ENCODE peak calls at places on chromosomes 12 and 14, in eight cellular contexts. B, P, I, J, H, U, Y and T are unnamed samples.

GRCh38 chr12:12704593-12705230 is 8.7 kb upstream of the GPR19 start:
- DNase-seq in J (no peak), I (peak; percentile 97), H (peak; percentile 94), U (peak; percentile 37), B (no peak), P (no peak), Y (peak; percentile 64), T (no peak)

GRCh38 chr12:113837059-113837458 is 129.1 kb downstream of the RBM19 start:
- DNase-seq in Y (no peak), J (no peak), P (no peak), B (no peak), H (no peak), I (peak; percentile 42), U (no peak), T (no peak)

GRCh38 chr12:122533841-122534240 is 6.8 kb downstream of the KNTC1 start:
- DNase-seq in U (no peak), P (no peak), B (no peak), Y (no peak), J (no peak), H (no peak), I (peak; percentile 47), T (no peak)

GRCh38 chr12:91250273-91250672 is 67.7 kb upstream of the DCN start:
- DNase-seq in U (no peak), Y (no peak), I (peak; percentile 39), B (no peak), H (no peak), P (no peak), J (no peak), T (no peak)

GRCh38 chr14:102071283-102071998 is 15.4 kb downstream of the HSP90AA1 start:
- DNase-seq in P (no peak), J (no peak), H (no peak), B (peak; percentile 2), Y (no peak), I (peak; percentile 57), U (no peak), T (no peak)

GRCh38 chr12:117384735-117385134 is 23.3 kb upstream of the NOS1 start:
- DNase-seq in P (no peak), B (no peak), H (no peak), I (no peak), Y (no peak), U (no peak), J (no peak), T (no peak)

GRCh38 chr12:99918003-99918402 is 66.7 kb downstream of the ANKS1B start:
- DNase-seq in B (no peak), H (no peak), U (peak; percentile 32), P (no peak), Y (no peak), J (no peak), I (peak; percentile 2), T (no peak)

GRCh38 chr14:83924259-83924658 is 1605.7 kb upstream of the FLRT2 start:
- DNase-seq in J (no peak), P (no peak), Y (no peak), H (no peak), U (peak; percentile 14), I (no peak), B (no peak), T (no peak)

GRCh38 chr12:12835378-12836145 is 22.4 kb downstream of the DDX47 start:
- DNase-seq in H (no peak), Y (no peak), I (peak; percentile 46), B (no peak), J (no peak), U (no peak), P (no peak), T (peak; percentile 44)

GRCh38 chr14:81447018-81447770 is 47.1 kb upstream of the STON2 start:
- DNase-seq in J (no peak), B (no peak), P (no peak), H (no peak), I (no peak), U (no peak), Y (no peak), T (no peak)

GRCh38 chr12:131487379-131488129 is 223.3 kb upstream of the SFSWAP start:
- DNase-seq in I (peak; percentile 47), H (no peak), B (no peak), U (no peak), J (no peak), P (no peak), Y (no peak), T (no peak)

GRCh38 chr12:3311027-3311402 is 180.0 kb upstream of the PRMT8 start:
- DNase-seq in J (peak; percentile 86), Y (no peak), B (no peak), I (peak; percentile 55), P (no peak), H (no peak), U (no peak), T (peak; percentile 97)

GRCh38 chr12:68418137-68418460 is 85.9 kb upstream of the MDM1 start:
- DNase-seq in H (no peak), U (no peak), Y (no peak), P (no peak), J (no peak), I (no peak), B (no peak), T (no peak)

GRCh38 chr14:71931492-71932228 is 569 bp upstream of the RGS6 start:
- DNase-seq in J (no peak), H (peak; percentile 68), B (no peak), P (no peak), I (peak; percentile 20), U (peak; percentile 41), Y (peak; percentile 60), T (no peak)

GRCh38 chr12:59088673-59089072 is 168.4 kb upstream of the LRIG3 start:
- DNase-seq in Y (no peak), B (no peak), H (no peak), I (peak; percentile 62), P (no peak), J (no peak), U (no peak), T (no peak)

GRCh38 chr14:104085032-104085888 is at the start of gene ASPG:
- DNase-seq in U (peak; percentile 73), H (peak; percentile 79), P (no peak), I (no peak), B (peak; percentile 93), J (no peak), Y (peak; percentile 87), T (peak; percentile 72)

GRCh38 chr12:52126050-52126604 is 46.6 kb downstream of the SMIM41 start:
- DNase-seq in J (peak; percentile 53), H (no peak), I (no peak), Y (no peak), P (no peak), U (peak; percentile 53), B (no peak), T (no peak)

GRCh38 chr12:29569392-29569791 is 71.9 kb upstream of the OVCH1 start:
- DNase-seq in I (peak; percentile 63), B (no peak), J (no peak), U (no peak), P (no peak), Y (no peak), H (no peak), T (no peak)

GRCh38 chr12:122449317-122449716 is 26.8 kb upstream of the CLIP1 start:
- DNase-seq in H (no peak), B (no peak), I (peak; percentile 91), U (no peak), J (no peak), P (no peak), Y (no peak), T (no peak)

GRCh38 chr14:46139668-46140067 is 511.9 kb downstream of the RPL10L start:
- DNase-seq in B (no peak), P (no peak), U (no peak), I (no peak), J (no peak), Y (no peak), H (no peak), T (no peak)

GRCh38 chr12:96140110-96140509 is 54.1 kb upstream of the ELK3 start:
- DNase-seq in U (no peak), I (peak; percentile 92), J (no peak), Y (no peak), P (no peak), H (no peak), B (no peak), T (no peak)

GRCh38 chr14:104394606-104394910 is 185.0 kb upstream of the C14orf180 start:
- DNase-seq in P (no peak), H (no peak), B (no peak), I (no peak), U (no peak), Y (no peak), J (no peak), T (peak; percentile 49)

GRCh38 chr12:123034865-123035264 is 54.4 kb downstream of the ARL6IP4 start:
- DNase-seq in U (no peak), P (no peak), I (peak; percentile 89), J (no peak), Y (no peak), H (no peak), B (no peak), T (no peak)

GRCh38 chr12:50609292-50609874 is 104.6 kb downstream of the DIP2B start:
- DNase-seq in U (no peak), I (no peak), B (no peak), J (no peak), Y (no peak), H (no peak), P (no peak), T (no peak)
- H3K4me1 ChIP-seq in U (peaks cover 56% of the 10 kb centered on the region), I (peaks cover 20% of the 10 kb centered on the region), B (peaks cover 25% of the 10 kb centered on the region), J (no peaks in the 10 kb centered on the region), Y (peaks cover 21% of the 10 kb centered on the region), H (peaks cover 10% of the 10 kb centered on the region), P (no peaks in the 10 kb centered on the region), T (peaks cover 15% of the 10 kb centered on the region)

DNA sequence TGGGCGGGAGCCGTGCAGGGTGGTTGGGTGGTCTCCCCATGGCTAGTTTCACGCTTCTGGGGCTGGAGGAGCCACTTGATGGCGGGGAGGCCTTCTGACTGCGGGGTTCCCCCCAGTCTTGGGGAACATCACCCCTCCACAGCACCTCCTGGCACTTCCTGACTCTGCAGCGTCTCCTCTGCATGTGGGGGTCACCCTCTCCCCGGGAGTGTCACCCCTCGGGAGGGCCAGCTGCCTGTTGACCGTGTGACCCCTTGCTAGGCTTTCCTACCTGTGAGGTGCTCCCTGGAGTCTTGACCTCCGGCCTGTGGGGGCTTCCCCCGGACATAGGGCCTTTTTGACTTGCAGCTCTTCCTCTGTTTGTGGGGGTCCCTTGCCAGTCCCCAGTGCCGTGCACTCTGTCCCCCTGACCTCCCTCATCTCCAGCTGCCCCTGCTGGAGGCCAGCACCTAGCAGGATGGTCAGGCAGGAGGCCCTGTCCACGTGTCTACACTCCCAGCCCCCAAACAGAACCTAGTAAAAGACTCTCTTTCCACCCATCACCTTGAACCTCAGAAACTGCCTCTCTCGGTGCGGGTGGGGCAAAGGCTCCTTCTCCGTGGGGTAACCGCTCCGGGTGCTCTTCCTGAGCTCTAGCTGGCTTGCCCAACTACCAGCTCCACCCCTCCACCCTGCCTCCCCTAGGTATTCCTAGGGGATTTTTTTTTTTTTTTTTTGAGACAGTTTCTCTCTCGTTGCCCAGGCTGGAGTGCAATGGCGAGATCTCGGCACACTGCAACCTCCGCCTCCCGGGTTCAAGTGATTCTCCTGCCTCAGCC is 727 bp downstream of the AACS start:
- DNase-seq in P (no peak), Y (no peak), J (no peak), H (no peak), U (no peak), B (no peak), I (peak; percentile 27), T (no peak)
- H3K4me3 ChIP-seq in P (peak overlapping the region; percentile 84), Y (peak overlapping the region; percentile 73), J (peak overlapping the region; percentile 86), H (peak overlapping the region; percentile 82), U (peak overlapping the region; percentile 77), B (peak overlapping the region; percentile 52), I (peak overlapping the region; percentile 85), T (peak overlapping the region; percentile 67)

GRCh38 chr12:54321363-54321762 is 3.6 kb upstream of the COPZ1 start:
- DNase-seq in P (no peak), J (no peak), U (no peak), Y (no peak), I (no peak), B (no peak), H (no peak), T (no peak)
- H3K27ac ChIP-seq in P (no peak overlapping the region), J (no peak overlapping the region), U (no peak overlapping the region), Y (no peak overlapping the region), I (no peak overlapping the region), B (no peak overlapping the region), H (no peak overlapping the region), T (no peak overlapping the region)

GRCh38 chr14:105473033-105473676 is 1.5 kb upstream of the CRIP2 start:
- DNase-seq in I (no peak), U (no peak), B (no peak), J (no peak), P (no peak), Y (peak; percentile 83), H (no peak), T (no peak)
- H3K4me1 ChIP-seq in I (peaks cover 12% of the 10 kb centered on the region), U (peaks cover 78% of the 10 kb centered on the region), B (peaks cover 27% of the 10 kb centered on the region), J (peaks cover 49% of the 10 kb centered on the region), P (peaks cover 38% of the 10 kb centered on the region), Y (peaks cover 12% of the 10 kb centered on the region), H (peaks cover 33% of the 10 kb centered on the region), T (peaks cover 16% of the 10 kb centered on the region)